ENCODE peak calls at places on chromosomes 6 and 20, in nine cellular contexts. F is neural progenitor cell, P is GM23248, K is lower lobe of right lung, X is RWPE1, D is HCT116, T is neuronal stem cell, V is dorsolateral prefrontal cortex, C is pancreas. R is an unnamed sample.

GRCh38 chr6:156821707-156822106 is 44.5 kb downstream of the ARID1B start:
- DNase-seq in F (no peak), P (no peak), K (no peak), X (no peak), D (no peak), T (no peak), V (no peak), C (no peak), R (no peak)

GRCh38 chr6:167759206-167759605 is 67.5 kb upstream of the AFDN start:
- DNase-seq in F (no peak), P (no peak), K (no peak), X (no peak), D (no peak), T (no peak), V (no peak), C (no peak), R (no peak)

GRCh38 chr6:36607782-36608386 is 13.7 kb downstream of the SRSF3 start:
- DNase-seq in F (no peak), P (no peak), K (no peak), X (peak), D (no peak), T (no peak), V (no peak), C (peak), R (no peak)

GRCh38 chr20:16647875-16648597 is 74.8 kb upstream of the KIF16B start:
- DNase-seq in F (no peak), P (no peak), K (no peak), X (no peak), D (no peak), T (no peak), V (no peak), C (no peak), R (no peak)

GRCh38 chr6:123803862-123804681 is at the start of gene NKAIN2:
- DNase-seq in F (peak), P (no peak), K (peak), X (peak), D (no peak), T (peak), V (peak), C (peak), R (peak)

GRCh38 chr6:130029163-130029562 is 10.8 kb downstream of the L3MBTL3 start:
- DNase-seq in F (no peak), P (no peak), K (no peak), X (no peak), D (no peak), T (no peak), V (no peak), C (no peak), R (no peak)

GRCh38 chr6:152089992-152090391 is 282.5 kb downstream of the ESR1 start:
- DNase-seq in F (no peak), P (peak), K (no peak), X (peak), D (no peak), T (no peak), V (no peak), C (no peak), R (no peak)

GRCh38 chr6:29011276-29011734 is 6.2 kb upstream of the ZNF311 start:
- DNase-seq in F (peak), P (peak), K (no peak), X (peak), D (no peak), T (peak), V (peak), C (no peak), R (peak)

GRCh38 chr6:167722634-167723309 is 103.9 kb upstream of the AFDN start:
- DNase-seq in F (no peak), P (no peak), K (no peak), X (no peak), D (no peak), T (no peak), V (no peak), C (no peak), R (no peak)

GRCh38 chr6:25360611-25361010 is 81.4 kb downstream of the CARMIL1 start:
- DNase-seq in F (no peak), P (peak), K (no peak), X (peak), D (no peak), T (no peak), V (no peak), C (no peak), R (no peak)

GRCh38 chr20:8330785-8331699 is 199.0 kb downstream of the PLCB1 start:
- DNase-seq in F (no peak), P (no peak), K (no peak), X (no peak), D (no peak), T (no peak), V (no peak), C (no peak), R (no peak)

GRCh38 chr6:13397359-13398080 is 69.2 kb upstream of the TBC1D7 start:
- DNase-seq in F (no peak), P (no peak), K (peak), X (no peak), D (no peak), T (no peak), V (no peak), C (no peak), R (no peak)

GRCh38 chr20:17495826-17496225 is 35.4 kb downstream of the BFSP1 start:
- DNase-seq in F (no peak), P (no peak), K (no peak), X (no peak), D (no peak), T (no peak), V (no peak), C (no peak), R (no peak)

GRCh38 chr6:132482595-132482994 is 30.3 kb downstream of the STX7 start:
- DNase-seq in F (no peak), P (no peak), K (no peak), X (no peak), D (no peak), T (no peak), V (no peak), C (no peak), R (no peak)

GRCh38 chr20:32278199-32278643 is 770 bp downstream of the KIF3B start:
- DNase-seq in F (no peak), P (peak), K (no peak), X (peak), D (no peak), T (no peak), V (no peak), C (no peak), R (no peak)
- H3K27ac ChIP-seq in F (no peak), P (peak), K (peak), X (peak), D (no peak), T (no peak), V (no peak), C (peak), R (no peak)

GRCh38 chr6:47014401-47014800 is 27.7 kb downstream of the ADGRF1 start:
- DNase-seq in F (no peak), P (no peak), K (no peak), X (no peak), D (no peak), T (no peak), V (no peak), C (no peak), R (no peak)

GRCh38 chr6:47019941-47020340 is 22.2 kb downstream of the ADGRF1 start:
- DNase-seq in F (no peak), P (no peak), K (no peak), X (no peak), D (no peak), T (no peak), V (no peak), C (no peak), R (no peak)

GRCh38 chr6:47016236-47016635 is 25.9 kb downstream of the ADGRF1 start:
- DNase-seq in F (peak), P (no peak), K (no peak), X (no peak), D (no peak), T (peak), V (no peak), C (no peak), R (no peak)

DNA sequence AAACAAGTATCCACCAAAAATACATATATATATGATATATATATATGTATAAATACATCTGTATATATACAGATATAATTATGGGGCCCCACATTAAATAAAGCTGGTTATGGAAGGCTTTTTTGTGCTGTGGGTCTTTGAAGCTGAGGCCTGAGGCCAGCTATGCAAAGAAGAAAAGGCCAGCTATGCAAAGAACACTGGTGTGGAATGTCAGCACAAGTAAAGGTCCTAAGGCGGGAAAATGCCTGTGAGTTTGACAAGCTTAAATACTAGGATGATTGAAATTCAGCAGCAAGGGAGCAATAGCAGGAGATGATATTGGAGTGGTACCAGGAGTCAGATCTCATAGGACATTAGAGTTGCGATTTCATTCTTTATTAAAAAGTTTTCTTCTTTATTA is 25.2 kb downstream of the ADGRF1 start:
- DNase-seq in F (peak), P (no peak), K (no peak), X (no peak), D (no peak), T (peak), V (no peak), C (no peak), R (no peak)
- H3K27ac ChIP-seq in F (peak), P (no peak), K (no peak), X (no peak), D (no peak), T (peak), V (no peak), C (no peak), R (no peak)

GRCh38 chr6:110328231-110328630 is 29.9 kb downstream of the METTL24 start:
- DNase-seq in F (no peak), P (peak), K (no peak), X (no peak), D (no peak), T (no peak), V (no peak), C (no peak), R (no peak)
- H3K27ac ChIP-seq in F (no peak), P (peak), K (no peak), X (no peak), D (no peak), T (peak), V (peak), C (no peak), R (no peak)

DNA sequence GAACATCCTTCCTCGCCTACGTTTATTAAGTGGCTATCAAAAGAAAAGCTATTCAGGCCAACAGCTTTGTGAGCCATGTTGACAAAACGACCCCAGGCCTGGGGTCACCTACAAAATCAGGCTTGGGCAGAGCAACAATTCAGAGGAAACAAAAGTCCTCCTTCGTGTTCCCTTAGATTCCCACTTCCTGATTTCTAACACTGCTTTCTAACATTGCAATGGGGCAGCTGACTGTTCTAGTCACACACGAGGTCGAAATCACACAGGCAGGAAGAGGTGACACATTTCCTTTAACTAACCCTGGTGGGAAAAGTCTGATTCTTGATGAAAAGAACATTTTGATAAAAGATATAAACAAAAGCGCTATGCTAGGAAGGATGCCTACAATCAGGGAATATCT is 31.9 kb downstream of the WDR27 start:
- DNase-seq in F (no peak), P (peak), K (no peak), X (no peak), D (no peak), T (no peak), V (no peak), C (no peak), R (no peak)
- H3K27ac ChIP-seq in F (no peak), P (no peak), K (peak), X (no peak), D (no peak), T (no peak), V (no peak), C (no peak), R (no peak)

DNA sequence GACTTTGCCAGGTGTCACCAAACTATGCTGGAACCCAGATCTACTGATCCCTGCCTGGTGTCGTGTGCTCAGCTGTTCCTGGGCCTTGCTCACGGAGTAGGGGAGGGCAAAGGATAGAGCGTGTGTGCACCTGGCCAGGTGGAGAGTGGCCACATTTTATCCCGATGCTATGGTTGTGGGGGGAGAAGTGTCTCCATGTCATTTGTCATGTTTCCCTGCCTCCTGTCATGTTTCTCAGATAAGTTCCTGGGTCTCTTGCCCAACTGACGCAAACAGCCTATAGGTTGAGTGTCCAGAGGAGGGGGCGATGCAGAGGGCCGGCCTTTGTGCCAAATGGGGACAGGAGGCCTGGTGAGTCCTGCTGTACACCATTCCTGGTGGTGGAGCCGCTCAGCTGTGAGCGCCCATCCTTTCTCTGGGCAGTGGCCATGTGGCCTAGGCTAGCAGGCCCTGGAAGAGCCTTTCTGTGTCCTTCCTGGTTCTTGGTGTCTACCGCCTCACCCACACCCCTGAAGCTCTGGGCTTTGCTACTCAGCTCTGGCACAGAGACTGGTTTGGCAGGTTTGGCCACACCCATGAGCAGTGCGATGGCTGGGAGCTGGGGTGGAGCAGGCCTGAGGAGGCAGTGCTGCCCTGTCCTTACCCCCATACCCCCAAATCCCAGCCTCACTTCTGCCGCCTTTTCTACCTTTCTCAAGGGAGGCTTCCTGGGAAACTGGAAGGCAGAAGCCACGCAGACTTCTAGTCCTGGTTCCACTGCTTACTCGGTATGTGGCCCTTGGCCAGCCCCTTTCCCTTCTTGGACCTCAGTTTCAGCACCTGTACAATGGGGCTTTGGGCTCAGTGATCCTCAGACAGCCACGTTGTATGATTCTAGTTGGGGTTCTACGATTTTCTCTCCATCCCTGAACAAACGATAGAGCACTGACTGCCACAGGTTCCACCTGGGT is 32.3 kb upstream of the EPB41L1 start:
- DNase-seq in F (no peak), P (no peak), K (peak), X (peak), D (peak), T (no peak), V (no peak), C (peak), R (no peak)
- H3K27ac ChIP-seq in F (no peak), P (no peak), K (peak), X (peak), D (peak), T (no peak), V (no peak), C (peak), R (no peak)

GRCh38 chr6:1644516-1644915 is 34.8 kb downstream of the FOXC1 start:
- DNase-seq in F (no peak), P (no peak), K (no peak), X (no peak), D (no peak), T (no peak), V (no peak), C (no peak), R (no peak)
- H3K27ac ChIP-seq in F (no peak), P (no peak), K (no peak), X (no peak), D (no peak), T (no peak), V (no peak), C (no peak), R (no peak)

GRCh38 chr6:159063549-159063948 is 18.8 kb upstream of the TAGAP start:
- DNase-seq in F (no peak), P (no peak), K (no peak), X (no peak), D (no peak), T (no peak), V (no peak), C (no peak), R (no peak)

GRCh38 chr6:159065751-159066329 is 21.0 kb upstream of the TAGAP start:
- DNase-seq in F (no peak), P (no peak), K (no peak), X (no peak), D (no peak), T (no peak), V (no peak), C (no peak), R (no peak)

GRCh38 chr6:159062965-159063364 is 18.2 kb upstream of the TAGAP start:
- DNase-seq in F (no peak), P (no peak), K (no peak), X (no peak), D (no peak), T (no peak), V (no peak), C (no peak), R (no peak)

GRCh38 chr6:159066479-159066878 is 21.7 kb upstream of the TAGAP start:
- DNase-seq in F (no peak), P (peak), K (no peak), X (no peak), D (no peak), T (no peak), V (no peak), C (no peak), R (no peak)

DNA sequence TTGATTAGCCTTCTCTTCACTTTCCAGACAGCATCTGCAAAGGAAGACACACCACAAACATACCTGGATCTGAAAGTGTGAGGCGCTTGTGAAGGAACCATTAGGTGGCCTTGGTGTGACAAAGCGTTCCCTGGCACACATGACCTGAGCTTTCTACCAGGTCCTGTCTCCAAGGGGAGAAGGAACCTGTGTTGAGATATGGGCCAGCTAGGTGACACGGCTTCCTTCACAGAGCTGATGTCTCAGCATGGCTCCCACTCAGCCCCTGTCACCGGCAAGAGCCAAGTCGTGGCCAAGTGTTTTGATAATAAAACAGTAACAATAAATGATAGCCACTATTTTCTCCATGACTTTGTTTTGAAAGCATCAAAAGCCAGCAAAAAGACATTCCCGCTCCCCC is 20.3 kb upstream of the TAGAP start:
- DNase-seq in F (no peak), P (no peak), K (no peak), X (no peak), D (no peak), T (no peak), V (no peak), C (no peak), R (no peak)
- H3K27ac ChIP-seq in F (no peak), P (no peak), K (no peak), X (no peak), D (no peak), T (no peak), V (no peak), C (no peak), R (no peak)

R was measured in iPS DF 6.9.